ENCODE peak calls at places on chromosomes 4 and X, in five cellular contexts. One of them, this sample, is unnamed.

GRCh38 chrX:26851981-26852380 is 611.2 kb downstream of the PPP4R3C start:
- DNase-seq in K562: no peak
- DNase-seq in H1: no peak
- DNase-seq in HepG2: peak
- DNase-seq in GM12878: no peak
- DNase-seq in this sample: no peak

GRCh38 chr4:138051157-138051556 is 191.0 kb downstream of the SLC7A11 start:
- DNase-seq in K562: no peak
- DNase-seq in H1: no peak
- DNase-seq in HepG2: no peak
- DNase-seq in GM12878: no peak
- DNase-seq in this sample: no peak

GRCh38 chr4:47002593-47002992 is 9.2 kb upstream of the GABRA4 start:
- DNase-seq in H1: no peak
- DNase-seq in GM12878: no peak
- DNase-seq in HepG2: no peak
- DNase-seq in K562: no peak
- DNase-seq in this sample: no peak

GRCh38 chr4:954211-955020 is 19.0 kb downstream of the DGKQ start:
- DNase-seq in K562: no peak
- DNase-seq in HepG2: no peak
- DNase-seq in GM12878: no peak
- DNase-seq in H1: no peak
- DNase-seq in this sample: no peak

GRCh38 chr4:90328558-90328957 is 201.4 kb downstream of the CCSER1 start:
- DNase-seq in GM12878: no peak
- DNase-seq in HepG2: no peak
- DNase-seq in K562: no peak
- DNase-seq in H1: no peak
- DNase-seq in this sample: no peak

GRCh38 chr4:172011196-172011595 is 198.0 kb downstream of the GALNTL6 start:
- DNase-seq in GM12878: no peak
- DNase-seq in K562: no peak
- DNase-seq in H1: no peak
- DNase-seq in HepG2: no peak
- DNase-seq in this sample: no peak

GRCh38 chrX:66676990-66677389 is 38.1 kb upstream of the EDA2R start:
- DNase-seq in H1: no peak
- DNase-seq in GM12878: no peak
- DNase-seq in HepG2: no peak
- DNase-seq in K562: no peak
- DNase-seq in this sample: no peak

GRCh38 chrX:32744906-32745305 is 466.4 kb downstream of the DMD start:
- DNase-seq in H1: no peak
- DNase-seq in HepG2: no peak
- DNase-seq in K562: no peak
- DNase-seq in GM12878: no peak
- DNase-seq in this sample: no peak

GRCh38 chrX:2576793-2577192 is 76.0 kb upstream of the DHRSX start:
- DNase-seq in HepG2: peak
- DNase-seq in GM12878: no peak
- DNase-seq in H1: no peak
- DNase-seq in K562: peak
- DNase-seq in this sample: no peak

GRCh38 chrX:50049228-50049627 is 126.8 kb downstream of the CLCN5 start:
- DNase-seq in HepG2: no peak
- DNase-seq in H1: no peak
- DNase-seq in K562: no peak
- DNase-seq in GM12878: no peak
- DNase-seq in this sample: no peak

GRCh38 chr4:6942238-6942800 is 32.7 kb downstream of the TBC1D14 start:
- DNase-seq in GM12878: peak
- DNase-seq in H1: no peak
- DNase-seq in HepG2: no peak
- DNase-seq in K562: peak
- DNase-seq in this sample: no peak

GRCh38 chrX:91414710-91415109 is 19.9 kb upstream of the PABPC5 start:
- DNase-seq in GM12878: no peak
- DNase-seq in HepG2: no peak
- DNase-seq in K562: no peak
- DNase-seq in H1: no peak
- DNase-seq in this sample: no peak

GRCh38 chrX:36897690-36898089 is 110.5 kb upstream of the FAM47C start:
- DNase-seq in GM12878: no peak
- DNase-seq in K562: no peak
- DNase-seq in HepG2: no peak
- DNase-seq in H1: no peak
- DNase-seq in this sample: no peak

GRCh38 chr4:157014621-157015591 is 43.3 kb upstream of the PDGFC start:
- DNase-seq in K562: no peak
- DNase-seq in GM12878: no peak
- DNase-seq in HepG2: no peak
- DNase-seq in H1: no peak
- DNase-seq in this sample: no peak

GRCh38 chrX:14875624-14876023 is 2.4 kb downstream of the MOSPD2 start:
- DNase-seq in HepG2: no peak
- DNase-seq in GM12878: no peak
- DNase-seq in K562: no peak
- DNase-seq in H1: no peak
- DNase-seq in this sample: no peak

GRCh38 chr4:169840554-169840953 is 82.8 kb upstream of the HPF1 start:
- DNase-seq in GM12878: no peak
- DNase-seq in K562: no peak
- DNase-seq in H1: no peak
- DNase-seq in HepG2: no peak
- DNase-seq in this sample: no peak

GRCh38 chrX:41333744-41333993 is 293 bp upstream of the DDX3X start:
- DNase-seq in GM12878: peak
- DNase-seq in H1: no peak
- DNase-seq in HepG2: peak
- DNase-seq in K562: no peak
- DNase-seq in this sample: peak

GRCh38 chr4:1759170-1759817 is 33.8 kb upstream of the FGFR3 start:
- DNase-seq in HepG2: no peak
- DNase-seq in GM12878: no peak
- DNase-seq in H1: no peak
- DNase-seq in K562: no peak
- DNase-seq in this sample: no peak

GRCh38 chrX:10189317-10190268 is 32.8 kb downstream of the CLCN4 start:
- DNase-seq in GM12878: no peak
- DNase-seq in H1: peak
- DNase-seq in K562: peak
- DNase-seq in HepG2: peak
- DNase-seq in this sample: peak

GRCh38 chrX:15874672-15875071 is 20.1 kb upstream of the AP1S2 start:
- DNase-seq in H1: no peak
- DNase-seq in HepG2: no peak
- DNase-seq in GM12878: no peak
- DNase-seq in K562: no peak
- DNase-seq in this sample: no peak

GRCh38 chr4:73964862-73965611 is 16.8 kb downstream of the PF4 start:
- DNase-seq in HepG2: peak
- DNase-seq in K562: no peak
- DNase-seq in H1: peak
- DNase-seq in GM12878: no peak
- DNase-seq in this sample: no peak

GRCh38 chrX:22629105-22629725 is 356.5 kb downstream of the CBLL2 start:
- DNase-seq in K562: no peak
- DNase-seq in HepG2: no peak
- DNase-seq in H1: no peak
- DNase-seq in GM12878: no peak
- DNase-seq in this sample: no peak

GRCh38 chr4:42917316-42917715 is 24.8 kb downstream of the GRXCR1 start:
- DNase-seq in H1: no peak
- DNase-seq in GM12878: no peak
- DNase-seq in HepG2: no peak
- DNase-seq in K562: no peak
- DNase-seq in this sample: no peak

GRCh38 chrX:48468247-48468671 is 1.8 kb downstream of the SLC38A5 start:
- DNase-seq in HepG2: no peak
- DNase-seq in GM12878: no peak
- DNase-seq in H1: no peak
- DNase-seq in K562: peak
- DNase-seq in this sample: peak

GRCh38 chrX:107304141-107304540 is 97.7 kb downstream of the DNAAF6 start:
- DNase-seq in K562: no peak
- DNase-seq in HepG2: no peak
- DNase-seq in GM12878: no peak
- DNase-seq in H1: no peak
- DNase-seq in this sample: no peak

GRCh38 chrX:150607200-150607599 is 38.8 kb downstream of the MTM1 start:
- DNase-seq in GM12878: no peak
- DNase-seq in K562: no peak
- DNase-seq in HepG2: no peak
- DNase-seq in H1: no peak
- DNase-seq in this sample: no peak

GRCh38 chr4:27366424-27366823 is 505.8 kb downstream of the STIM2 start:
- DNase-seq in K562: no peak
- DNase-seq in GM12878: no peak
- DNase-seq in HepG2: no peak
- DNase-seq in H1: no peak
- DNase-seq in this sample: no peak

GRCh38 chrX:48558270-48558669 is 16.0 kb upstream of the RBM3 start:
- DNase-seq in K562: no peak
- DNase-seq in GM12878: no peak
- DNase-seq in HepG2: no peak
- DNase-seq in H1: no peak
- DNase-seq in this sample: no peak

GRCh38 chr4:94548571-94548970 is 96.8 kb downstream of the PDLIM5 start:
- DNase-seq in GM12878: no peak
- DNase-seq in HepG2: peak
- DNase-seq in K562: peak
- DNase-seq in H1: no peak
- DNase-seq in this sample: no peak

GRCh38 chrX:133414399-133415275 is 652 bp downstream of the GPC4 start:
- DNase-seq in GM12878: no peak
- DNase-seq in HepG2: no peak
- DNase-seq in H1: no peak
- DNase-seq in K562: no peak
- DNase-seq in this sample: no peak

GRCh38 chr4:8725071-8725841 is 132.7 kb downstream of the CPZ start:
- DNase-seq in GM12878: no peak
- DNase-seq in HepG2: no peak
- DNase-seq in K562: no peak
- DNase-seq in H1: peak
- DNase-seq in this sample: no peak

GRCh38 chr4:15479089-15479912 is 9.6 kb downstream of the CC2D2A start:
- DNase-seq in K562: peak
- DNase-seq in H1: peak
- DNase-seq in GM12878: no peak
- DNase-seq in HepG2: peak
- DNase-seq in this sample: no peak
- TF ChIP-seq TAF1 in K562: no peak
- TF ChIP-seq TAF1 in H1: peak
- TF ChIP-seq TAF1 in GM12878: no peak
- TF ChIP-seq TAF1 in HepG2: peak
- TF ChIP-seq TAF1 in this sample: no peak

GRCh38 chr4:143417679-143418403 is 81.2 kb downstream of the GAB1 start:
- DNase-seq in GM12878: peak
- DNase-seq in H1: no peak
- DNase-seq in K562: no peak
- DNase-seq in HepG2: no peak
- DNase-seq in this sample: no peak
- TF ChIP-seq POLR2A in GM12878: no peak
- TF ChIP-seq POLR2A in H1: no peak
- TF ChIP-seq POLR2A in K562: no peak
- TF ChIP-seq POLR2A in HepG2: no peak
- TF ChIP-seq POLR2A in this sample: no peak

DNA sequence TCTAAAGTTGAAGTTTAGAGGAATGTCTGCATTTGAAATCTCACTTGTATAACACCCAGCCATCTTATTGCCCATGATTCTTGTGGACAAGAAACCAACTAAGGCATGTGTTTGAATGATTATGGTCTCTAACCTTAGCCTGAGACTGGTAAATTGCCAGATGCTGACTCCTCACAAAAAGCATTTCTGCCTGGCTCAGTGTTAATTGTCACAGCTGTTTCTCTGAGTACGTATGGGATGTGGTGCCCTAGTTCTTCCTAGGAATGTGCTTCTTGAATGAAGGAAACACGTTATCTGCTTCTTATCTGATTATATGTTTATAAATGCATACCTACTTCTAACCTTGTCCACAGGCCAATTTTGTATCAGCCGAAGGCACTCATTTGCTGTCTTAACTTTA is 63.1 kb upstream of the NDP start:
- DNase-seq in K562: no peak
- DNase-seq in GM12878: no peak
- DNase-seq in HepG2: no peak
- DNase-seq in H1: no peak
- DNase-seq in this sample: no peak
- TF ChIP-seq TAF1 in K562: no peak
- TF ChIP-seq TAF1 in GM12878: no peak
- TF ChIP-seq TAF1 in HepG2: no peak
- TF ChIP-seq TAF1 in H1: no peak
- TF ChIP-seq TAF1 in this sample: no peak

GRCh38 chr4:118910221-118910620 is 21.6 kb downstream of the SYNPO2 start:
- DNase-seq in GM12878: no peak
- DNase-seq in K562: no peak
- DNase-seq in H1: no peak
- DNase-seq in HepG2: no peak
- DNase-seq in this sample: no peak

GRCh38 chr4:118915468-118915867 is 26.8 kb downstream of the SYNPO2 start:
- DNase-seq in K562: no peak
- DNase-seq in GM12878: no peak
- DNase-seq in HepG2: no peak
- DNase-seq in H1: no peak
- DNase-seq in this sample: no peak

GRCh38 chr4:118909173-118909956 is 20.7 kb downstream of the SYNPO2 start:
- DNase-seq in HepG2: no peak
- DNase-seq in K562: no peak
- DNase-seq in H1: no peak
- DNase-seq in GM12878: no peak
- DNase-seq in this sample: no peak

GRCh38 chr4:118905546-118905945 is 16.9 kb downstream of the SYNPO2 start:
- DNase-seq in GM12878: no peak
- DNase-seq in K562: no peak
- DNase-seq in H1: no peak
- DNase-seq in HepG2: no peak
- DNase-seq in this sample: no peak

DNA sequence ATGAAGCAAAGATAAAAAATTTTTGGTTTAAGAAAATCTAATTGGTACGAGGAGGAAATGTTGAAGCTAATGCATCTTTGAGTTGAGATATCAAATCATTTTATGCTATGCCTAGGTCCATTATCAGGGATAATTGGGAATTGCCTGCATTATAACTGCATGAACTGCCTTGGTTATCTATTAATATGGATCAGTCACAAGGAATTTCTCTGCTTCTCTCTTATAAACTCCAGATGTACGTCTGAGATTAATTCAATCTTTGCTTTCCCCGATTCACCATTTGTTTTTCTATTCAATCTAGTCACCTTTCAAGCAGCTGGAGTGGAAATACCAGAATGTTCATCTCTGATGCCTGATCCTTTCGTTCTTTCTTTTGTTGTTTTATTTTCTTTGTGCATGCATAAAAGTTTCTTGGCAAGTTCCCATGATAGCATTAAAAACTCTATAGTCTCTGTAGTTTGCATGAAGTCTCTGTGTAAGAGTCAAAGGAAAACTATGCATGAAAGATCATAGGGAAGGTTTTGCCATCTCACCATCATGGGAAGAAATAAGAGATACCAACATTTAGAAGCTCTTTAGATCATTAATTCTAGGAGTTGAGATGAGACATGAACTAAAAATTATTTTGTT is 22.6 kb downstream of the SYNPO2 start:
- DNase-seq in H1: no peak
- DNase-seq in GM12878: no peak
- DNase-seq in K562: no peak
- DNase-seq in HepG2: no peak
- DNase-seq in this sample: no peak
- TF ChIP-seq POLR2A in H1: no peak
- TF ChIP-seq POLR2A in GM12878: no peak
- TF ChIP-seq POLR2A in K562: no peak
- TF ChIP-seq POLR2A in HepG2: no peak
- TF ChIP-seq POLR2A in this sample: no peak